ENCODE peak calls at places on chromosomes 6 and 20, in five cellular contexts. O, P, Y, Z and G are unnamed samples.

GRCh38 chr6:121851056-121851455 is 415.6 kb downstream of the GJA1 start:
- DNase-seq in O (no peak), P (no peak), Y (no peak), Z (no peak), G (no peak)

GRCh38 chr20:10652660-10653191 is 21.1 kb downstream of the JAG1 start:
- DNase-seq in O (no peak), P (no peak), Y (no peak), Z (no peak), G (no peak)

GRCh38 chr6:2693191-2693590 is 57.5 kb downstream of the MYLK4 start:
- DNase-seq in O (no peak), P (no peak), Y (no peak), Z (no peak), G (no peak)

GRCh38 chr6:55868910-55869479 is 6.4 kb downstream of the BMP5 start:
- DNase-seq in O (no peak), P (no peak), Y (peak; percentile 58), Z (no peak), G (no peak)

GRCh38 chr6:126033696-126034095 is 47.4 kb downstream of the TRMT11 start:
- DNase-seq in O (no peak), P (no peak), Y (peak; percentile 22), Z (no peak), G (no peak)

GRCh38 chr6:163900570-163900969 is 486.1 kb downstream of the QKI start:
- DNase-seq in O (no peak), P (no peak), Y (no peak), Z (no peak), G (no peak)

GRCh38 chr20:34750484-34750883 is 46.3 kb downstream of the TP53INP2 start:
- DNase-seq in O (no peak), P (no peak), Y (no peak), Z (no peak), G (no peak)

GRCh38 chr6:157221049-157221816 is 102.1 kb downstream of the TMEM242 start:
- DNase-seq in O (no peak), P (peak; percentile 95), Y (peak; percentile 89), Z (peak; percentile 83), G (peak; percentile 89)

GRCh38 chr6:75349262-75349984 is 64.8 kb upstream of the TMEM30A start:
- DNase-seq in O (no peak), P (no peak), Y (no peak), Z (peak; percentile 21), G (no peak)

GRCh38 chr6:39079726-39080125 is 31.1 kb downstream of the GLP1R start:
- DNase-seq in O (no peak), P (no peak), Y (no peak), Z (no peak), G (no peak)

GRCh38 chr20:61436674-61437279 is 184.7 kb downstream of the CDH4 start:
- DNase-seq in O (no peak), P (no peak), Y (peak; percentile 96), Z (no peak), G (no peak)

GRCh38 chr6:165931675-165932074 is 236.0 kb downstream of the TBXT start:
- DNase-seq in O (no peak), P (no peak), Y (no peak), Z (no peak), G (no peak)

GRCh38 chr6:257031-257725 is 35.1 kb upstream of the DUSP22 start:
- DNase-seq in O (no peak), P (no peak), Y (peak; percentile 72), Z (no peak), G (no peak)

GRCh38 chr6:111761783-111762312 is 111.4 kb downstream of the FYN start:
- DNase-seq in O (no peak), P (peak; percentile 86), Y (no peak), Z (no peak), G (no peak)

GRCh38 chr6:38155144-38155543 is 335.6 kb downstream of the ZFAND3 start:
- DNase-seq in O (no peak), P (no peak), Y (no peak), Z (no peak), G (no peak)

GRCh38 chr20:37411408-37412306 is 65.7 kb downstream of the SRC start:
- DNase-seq in O (no peak), P (no peak), Y (no peak), Z (no peak), G (no peak)

GRCh38 chr6:40425192-40425919 is 161.8 kb downstream of the LRFN2 start:
- DNase-seq in O (no peak), P (no peak), Y (no peak), Z (no peak), G (no peak)

GRCh38 chr6:30741789-30742315 is 635 bp downstream of the FLOT1 start:
- DNase-seq in O (no peak), P (peak; percentile 80), Y (no peak), Z (no peak), G (no peak)

GRCh38 chr6:2244261-2245102 is 923 bp downstream of the GMDS start:
- DNase-seq in O (no peak), P (no peak), Y (peak; percentile 15), Z (no peak), G (peak; percentile 30)

GRCh38 chr6:166307981-166308768 is at the start of gene PRR18:
- DNase-seq in O (no peak), P (peak; percentile 74), Y (no peak), Z (no peak), G (no peak)

GRCh38 chr6:31467151-31467550 is 30.8 kb upstream of the MICB start:
- DNase-seq in O (no peak), P (no peak), Y (no peak), Z (no peak), G (no peak)

GRCh38 chr6:38404900-38405556 is 234.7 kb downstream of the BTBD9 start:
- DNase-seq in O (no peak), P (no peak), Y (peak; percentile 84), Z (no peak), G (no peak)

DNA sequence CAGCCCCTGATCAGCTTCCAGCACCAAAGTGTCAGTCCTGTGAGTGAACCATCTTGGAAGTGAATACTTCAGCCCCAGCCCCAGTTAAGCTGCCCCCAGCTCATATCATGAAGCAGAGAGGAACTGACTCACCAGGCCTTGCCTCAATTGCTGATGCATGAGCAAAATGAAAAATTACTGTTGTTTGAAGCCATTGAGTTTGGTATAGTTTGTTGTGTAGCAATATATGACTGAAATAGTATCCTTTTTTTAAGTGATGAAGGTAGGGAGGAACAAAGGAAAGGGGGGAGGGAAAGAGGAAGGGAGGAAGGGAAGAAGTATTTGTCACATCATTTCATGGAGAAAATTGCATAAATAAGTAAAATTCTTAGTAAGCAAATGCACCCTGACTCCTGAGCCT is 266.4 kb downstream of the MAFB start:
- DNase-seq in O (no peak), P (no peak), Y (no peak), Z (no peak), G (no peak)
- H3K27ac ChIP-seq in O (no peak overlapping the region), P (no peak overlapping the region), Y (no peak overlapping the region), Z (no peak overlapping the region), G (no peak overlapping the region)

GRCh38 chr6:117574198-117574597 is 28.1 kb downstream of the GOPC start:
- DNase-seq in O (no peak), P (no peak), Y (no peak), Z (no peak), G (no peak)

GRCh38 chr6:117573006-117573680 is 29.2 kb downstream of the GOPC start:
- DNase-seq in O (no peak), P (no peak), Y (no peak), Z (no peak), G (no peak)

GRCh38 chr6:117568247-117568646 is 34.1 kb downstream of the GOPC start:
- DNase-seq in O (no peak), P (no peak), Y (no peak), Z (no peak), G (no peak)

DNA sequence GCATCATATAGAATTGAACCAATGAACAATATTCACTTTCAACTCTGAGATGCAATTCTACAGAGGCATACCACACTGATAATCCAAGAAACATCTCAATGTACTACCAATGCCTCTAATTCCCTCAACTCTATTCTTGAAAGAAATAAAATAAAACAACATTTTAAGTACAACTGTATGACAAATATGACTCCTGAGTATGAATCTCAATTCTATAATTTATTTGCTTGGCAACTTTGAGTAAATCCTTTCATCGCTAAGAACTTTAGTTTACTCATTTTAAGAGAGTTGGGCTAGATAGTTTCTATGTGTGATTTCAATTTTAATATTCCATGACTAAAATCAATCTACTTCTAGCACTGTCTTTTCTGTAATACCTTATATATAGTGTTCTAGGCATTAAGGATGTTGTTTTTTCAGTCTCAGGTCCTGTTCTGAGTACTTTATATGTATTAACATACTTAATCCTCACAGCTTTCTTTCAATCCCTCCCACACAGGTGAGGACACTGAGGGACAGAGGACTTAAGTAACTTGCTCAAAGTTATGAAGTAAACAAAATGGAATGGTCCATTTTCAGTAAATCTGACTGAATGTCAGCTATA is 33.4 kb downstream of the GOPC start:
- DNase-seq in O (no peak), P (no peak), Y (no peak), Z (no peak), G (no peak)
- H3K27ac ChIP-seq in O (no peak overlapping the region), P (no peak overlapping the region), Y (no peak overlapping the region), Z (no peak overlapping the region), G (no peak overlapping the region)

DNA sequence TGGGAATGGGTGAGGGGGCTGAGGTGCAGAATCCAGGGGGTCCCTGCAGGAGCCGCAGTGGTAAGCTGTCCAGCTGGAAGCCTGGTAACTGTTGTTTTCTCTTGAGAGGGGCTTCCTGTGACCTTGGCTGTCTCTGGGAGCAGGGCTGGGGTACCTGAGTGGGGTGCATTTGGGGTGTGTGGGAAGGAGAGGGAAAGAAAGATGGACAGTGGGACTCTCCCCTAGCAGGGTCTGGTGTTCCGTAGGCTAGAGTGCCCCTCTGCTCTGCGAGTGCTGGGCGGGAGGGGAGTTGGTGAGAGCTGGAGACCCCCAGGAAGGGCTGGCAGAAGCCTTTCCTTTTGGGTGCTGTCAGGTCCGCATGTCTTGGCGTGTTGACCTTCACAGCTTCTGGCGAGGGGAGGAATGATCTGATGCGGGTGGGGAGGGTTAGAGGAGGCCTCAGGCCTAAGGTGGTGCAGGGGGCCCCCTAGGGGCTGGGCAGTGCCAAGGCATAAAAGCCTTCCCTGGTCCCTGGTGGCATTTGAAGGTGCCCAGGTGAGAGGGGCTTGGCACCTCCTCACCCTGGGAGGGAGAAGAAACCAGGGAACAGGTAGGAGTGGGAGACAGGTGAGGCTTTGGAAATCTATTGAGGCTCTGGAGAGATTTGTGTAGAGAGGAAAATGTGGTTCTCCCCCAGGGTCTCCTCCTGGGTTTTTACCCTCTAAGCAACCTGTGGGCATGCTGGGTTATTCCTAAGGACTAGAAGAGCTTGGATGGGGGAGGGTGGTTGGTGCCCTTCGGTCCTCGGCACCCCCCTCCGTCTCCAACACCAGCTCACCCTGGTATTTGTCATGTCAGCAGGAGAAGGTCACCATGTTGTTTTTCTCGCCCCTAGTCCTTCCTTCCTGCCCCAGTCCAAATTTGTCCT is 3.3 kb downstream of the VEGFA start:
- DNase-seq in O (no peak), P (peak; percentile 85), Y (peak; percentile 86), Z (peak; percentile 66), G (peak; percentile 66)
- H3K27ac ChIP-seq in O (no peak overlapping the region), P (peak overlapping the region; percentile 94), Y (peak overlapping the region; percentile 93), Z (peak overlapping the region; percentile 99), G (peak overlapping the region; percentile 96)

DNA sequence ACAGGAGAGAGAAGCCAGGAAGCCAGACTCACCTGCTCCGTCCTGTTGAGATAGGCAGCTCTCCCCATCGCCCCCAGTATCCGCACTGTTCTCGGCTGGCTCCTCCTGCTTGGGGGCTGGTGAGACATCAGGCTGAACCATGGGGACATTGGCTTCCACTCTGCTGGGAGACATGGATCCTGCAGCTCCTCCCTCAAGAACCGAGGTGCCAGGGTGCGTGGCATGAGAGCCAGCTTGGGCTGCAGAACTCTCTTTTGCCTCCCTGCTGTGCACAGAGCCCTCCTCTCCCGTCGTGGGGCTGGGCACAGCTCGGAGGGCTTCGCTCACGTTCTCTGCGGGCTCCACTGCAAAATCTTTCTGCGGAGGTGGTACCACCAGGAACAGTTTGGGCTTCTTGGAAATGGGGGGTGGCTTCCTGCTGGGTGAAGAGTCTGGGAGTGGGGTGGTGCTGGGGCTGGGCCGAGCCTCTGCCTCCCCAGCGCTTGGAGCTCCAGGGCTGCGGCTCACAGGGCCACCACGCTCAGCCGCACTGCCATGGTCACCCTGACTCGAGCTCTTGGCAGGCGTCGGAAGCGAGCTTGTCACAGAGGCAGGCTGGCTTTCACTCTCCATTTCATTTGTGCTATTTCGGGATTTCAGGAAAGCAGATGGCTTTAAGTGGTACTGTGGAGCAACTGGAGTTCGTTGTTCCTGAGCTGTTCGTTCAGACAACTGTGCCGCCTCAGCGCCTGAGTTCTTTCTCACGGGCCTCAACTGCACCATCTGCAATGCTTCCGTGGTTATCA is 26.5 kb downstream of the HEBP2 start:
- DNase-seq in O (no peak), P (no peak), Y (no peak), Z (no peak), G (no peak)
- H3K27ac ChIP-seq in O (no peak overlapping the region), P (no peak overlapping the region), Y (no peak overlapping the region), Z (no peak overlapping the region), G (peak overlapping the region; percentile 74)